ENCODE peak calls at places on chromosomes 12 and 14, in nine cellular contexts. One of them, this sample, is unnamed.

GRCh38 chr12:47811581-47812484 is 7.9 kb downstream of the HDAC7 start:
- DNase-seq in choroid plexus epithelial cell: peak
- DNase-seq in Caco-2: no peak
- DNase-seq in GM12865: no peak
- DNase-seq in lower lobe of right lung: no peak
- DNase-seq in HCT116: no peak
- DNase-seq in lung: no peak
- DNase-seq in cardiac fibroblast: peak
- DNase-seq in astrocyte of the spinal cord: peak
- DNase-seq in this sample: no peak

GRCh38 chr12:13171921-13172859 is 24.3 kb upstream of the EMP1 start:
- DNase-seq in choroid plexus epithelial cell: peak
- DNase-seq in Caco-2: peak
- DNase-seq in GM12865: peak
- DNase-seq in lower lobe of right lung: no peak
- DNase-seq in HCT116: no peak
- DNase-seq in lung: peak
- DNase-seq in cardiac fibroblast: peak
- DNase-seq in astrocyte of the spinal cord: no peak
- DNase-seq in this sample: no peak

GRCh38 chr14:57420986-57421385 is 30.6 kb downstream of the NAA30 start:
- DNase-seq in choroid plexus epithelial cell: peak
- DNase-seq in Caco-2: no peak
- DNase-seq in GM12865: no peak
- DNase-seq in lower lobe of right lung: no peak
- DNase-seq in HCT116: no peak
- DNase-seq in lung: no peak
- DNase-seq in cardiac fibroblast: peak
- DNase-seq in astrocyte of the spinal cord: no peak
- DNase-seq in this sample: no peak

GRCh38 chr12:67222302-67222701 is 46.9 kb upstream of the CAND1 start:
- DNase-seq in choroid plexus epithelial cell: peak
- DNase-seq in Caco-2: no peak
- DNase-seq in GM12865: no peak
- DNase-seq in lower lobe of right lung: no peak
- DNase-seq in HCT116: peak
- DNase-seq in lung: no peak
- DNase-seq in cardiac fibroblast: peak
- DNase-seq in astrocyte of the spinal cord: peak
- DNase-seq in this sample: no peak

GRCh38 chr12:66684222-66684621 is 5.3 kb upstream of the GRIP1 start:
- DNase-seq in choroid plexus epithelial cell: no peak
- DNase-seq in Caco-2: no peak
- DNase-seq in GM12865: peak
- DNase-seq in lower lobe of right lung: no peak
- DNase-seq in HCT116: no peak
- DNase-seq in lung: no peak
- DNase-seq in cardiac fibroblast: no peak
- DNase-seq in astrocyte of the spinal cord: no peak
- DNase-seq in this sample: no peak

GRCh38 chr14:39368261-39368959 is 63.8 kb downstream of the FBXO33 start:
- DNase-seq in choroid plexus epithelial cell: peak
- DNase-seq in Caco-2: peak
- DNase-seq in GM12865: peak
- DNase-seq in lower lobe of right lung: no peak
- DNase-seq in HCT116: peak
- DNase-seq in lung: no peak
- DNase-seq in cardiac fibroblast: peak
- DNase-seq in astrocyte of the spinal cord: peak
- DNase-seq in this sample: peak

GRCh38 chr14:60931206-60931605 is 49.7 kb downstream of the TRMT5 start:
- DNase-seq in choroid plexus epithelial cell: no peak
- DNase-seq in Caco-2: no peak
- DNase-seq in GM12865: no peak
- DNase-seq in lower lobe of right lung: no peak
- DNase-seq in HCT116: no peak
- DNase-seq in lung: no peak
- DNase-seq in cardiac fibroblast: no peak
- DNase-seq in astrocyte of the spinal cord: peak
- DNase-seq in this sample: no peak

GRCh38 chr14:100837812-100838170 is 11.9 kb downstream of the MEG3 start:
- DNase-seq in choroid plexus epithelial cell: no peak
- DNase-seq in Caco-2: no peak
- DNase-seq in GM12865: no peak
- DNase-seq in lower lobe of right lung: peak
- DNase-seq in HCT116: no peak
- DNase-seq in lung: no peak
- DNase-seq in cardiac fibroblast: no peak
- DNase-seq in astrocyte of the spinal cord: no peak
- DNase-seq in this sample: no peak

GRCh38 chr12:91123236-91123635 is 11.9 kb upstream of the LUM start:
- DNase-seq in choroid plexus epithelial cell: no peak
- DNase-seq in Caco-2: no peak
- DNase-seq in GM12865: no peak
- DNase-seq in lower lobe of right lung: no peak
- DNase-seq in HCT116: no peak
- DNase-seq in lung: no peak
- DNase-seq in cardiac fibroblast: peak
- DNase-seq in astrocyte of the spinal cord: no peak
- DNase-seq in this sample: no peak

GRCh38 chr14:31510222-31510621 is 22.4 kb upstream of the GPR33 start:
- DNase-seq in choroid plexus epithelial cell: peak
- DNase-seq in Caco-2: no peak
- DNase-seq in GM12865: peak
- DNase-seq in lower lobe of right lung: no peak
- DNase-seq in HCT116: peak
- DNase-seq in lung: no peak
- DNase-seq in cardiac fibroblast: peak
- DNase-seq in astrocyte of the spinal cord: peak
- DNase-seq in this sample: no peak

GRCh38 chr12:18323159-18323558 is 61.8 kb downstream of the PIK3C2G start:
- DNase-seq in choroid plexus epithelial cell: peak
- DNase-seq in Caco-2: no peak
- DNase-seq in GM12865: no peak
- DNase-seq in lower lobe of right lung: no peak
- DNase-seq in HCT116: no peak
- DNase-seq in lung: no peak
- DNase-seq in cardiac fibroblast: peak
- DNase-seq in astrocyte of the spinal cord: peak
- DNase-seq in this sample: no peak

GRCh38 chr14:50107850-50108249 is 8.5 kb downstream of the VCPKMT start:
- DNase-seq in choroid plexus epithelial cell: no peak
- DNase-seq in Caco-2: no peak
- DNase-seq in GM12865: no peak
- DNase-seq in lower lobe of right lung: no peak
- DNase-seq in HCT116: no peak
- DNase-seq in lung: no peak
- DNase-seq in cardiac fibroblast: no peak
- DNase-seq in astrocyte of the spinal cord: no peak
- DNase-seq in this sample: no peak

GRCh38 chr14:42028607-42029006 is 421.9 kb downstream of the LRFN5 start:
- DNase-seq in choroid plexus epithelial cell: no peak
- DNase-seq in Caco-2: no peak
- DNase-seq in GM12865: no peak
- DNase-seq in lower lobe of right lung: no peak
- DNase-seq in HCT116: no peak
- DNase-seq in lung: no peak
- DNase-seq in cardiac fibroblast: no peak
- DNase-seq in astrocyte of the spinal cord: no peak
- DNase-seq in this sample: no peak

GRCh38 chr14:50067723-50068495 is 48.5 kb downstream of the VCPKMT start:
- DNase-seq in choroid plexus epithelial cell: peak
- DNase-seq in Caco-2: no peak
- DNase-seq in GM12865: no peak
- DNase-seq in lower lobe of right lung: no peak
- DNase-seq in HCT116: peak
- DNase-seq in lung: no peak
- DNase-seq in cardiac fibroblast: peak
- DNase-seq in astrocyte of the spinal cord: peak
- DNase-seq in this sample: no peak

GRCh38 chr12:40312982-40313576 is 88.3 kb downstream of the LRRK2 start:
- DNase-seq in choroid plexus epithelial cell: peak
- DNase-seq in Caco-2: no peak
- DNase-seq in GM12865: peak
- DNase-seq in lower lobe of right lung: no peak
- DNase-seq in HCT116: no peak
- DNase-seq in lung: no peak
- DNase-seq in cardiac fibroblast: peak
- DNase-seq in astrocyte of the spinal cord: peak
- DNase-seq in this sample: no peak

DNA sequence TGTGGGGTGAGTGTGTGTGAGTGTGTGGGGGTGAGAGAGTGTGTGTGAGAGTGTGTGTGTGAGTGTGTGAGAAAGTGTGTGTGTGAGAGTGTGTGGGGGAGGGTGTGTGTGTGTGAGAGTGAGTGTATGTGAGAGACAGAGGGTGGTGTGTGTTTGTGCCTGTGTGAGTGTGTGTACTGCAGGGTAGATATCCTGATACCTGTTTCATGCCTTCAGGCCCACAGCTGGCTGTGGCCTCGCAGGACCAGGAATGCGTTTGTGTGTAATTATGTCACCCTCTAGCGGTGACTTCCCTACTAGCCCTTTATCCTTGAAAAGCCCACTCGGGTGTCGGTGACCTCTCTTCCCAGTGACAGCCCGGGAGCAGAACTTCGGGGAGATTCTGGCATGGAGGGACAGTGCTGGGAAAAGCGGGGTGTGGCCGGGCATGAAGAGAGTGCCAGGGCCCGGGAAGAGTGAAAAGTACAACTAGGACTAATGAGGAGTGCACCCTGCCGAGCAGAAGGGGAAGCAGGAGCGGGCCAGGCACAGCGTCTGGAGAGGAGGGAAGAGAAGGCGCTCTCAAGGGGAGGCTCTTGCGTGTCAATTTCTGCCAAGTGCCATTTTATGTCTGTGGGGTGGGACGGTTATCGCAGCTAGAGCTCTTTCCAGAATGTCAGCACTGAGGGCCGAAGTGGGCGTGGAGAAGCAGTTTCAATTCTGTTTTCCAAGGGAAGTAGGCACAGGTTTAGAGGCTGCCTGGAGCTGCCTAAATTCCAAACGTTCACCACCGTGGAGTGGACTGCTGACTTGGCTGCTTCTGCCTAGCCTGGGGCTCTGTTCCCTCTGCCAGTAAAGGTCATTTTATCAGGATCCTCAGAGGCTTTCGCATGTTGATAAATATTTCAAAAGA is 11.0 kb upstream of the FBXL14 start:
- DNase-seq in choroid plexus epithelial cell: peak
- DNase-seq in Caco-2: peak
- DNase-seq in GM12865: peak
- DNase-seq in lower lobe of right lung: peak
- DNase-seq in HCT116: peak
- DNase-seq in lung: peak
- DNase-seq in cardiac fibroblast: peak
- DNase-seq in astrocyte of the spinal cord: peak
- DNase-seq in this sample: peak
- H3K4me3 ChIP-seq in choroid plexus epithelial cell: peak
- H3K4me3 ChIP-seq in Caco-2: peak
- H3K4me3 ChIP-seq in GM12865: peak
- H3K4me3 ChIP-seq in lower lobe of right lung: peak
- H3K4me3 ChIP-seq in HCT116: peak
- H3K4me3 ChIP-seq in lung: no peak
- H3K4me3 ChIP-seq in cardiac fibroblast: peak
- H3K4me3 ChIP-seq in astrocyte of the spinal cord: peak
- H3K4me3 ChIP-seq in this sample: peak

GRCh38 chr14:52380294-52380693 is 66.2 kb downstream of the PTGER2 start:
- DNase-seq in choroid plexus epithelial cell: peak
- DNase-seq in Caco-2: no peak
- DNase-seq in GM12865: peak
- DNase-seq in lower lobe of right lung: no peak
- DNase-seq in HCT116: no peak
- DNase-seq in lung: no peak
- DNase-seq in cardiac fibroblast: peak
- DNase-seq in astrocyte of the spinal cord: peak
- DNase-seq in this sample: no peak

DNA sequence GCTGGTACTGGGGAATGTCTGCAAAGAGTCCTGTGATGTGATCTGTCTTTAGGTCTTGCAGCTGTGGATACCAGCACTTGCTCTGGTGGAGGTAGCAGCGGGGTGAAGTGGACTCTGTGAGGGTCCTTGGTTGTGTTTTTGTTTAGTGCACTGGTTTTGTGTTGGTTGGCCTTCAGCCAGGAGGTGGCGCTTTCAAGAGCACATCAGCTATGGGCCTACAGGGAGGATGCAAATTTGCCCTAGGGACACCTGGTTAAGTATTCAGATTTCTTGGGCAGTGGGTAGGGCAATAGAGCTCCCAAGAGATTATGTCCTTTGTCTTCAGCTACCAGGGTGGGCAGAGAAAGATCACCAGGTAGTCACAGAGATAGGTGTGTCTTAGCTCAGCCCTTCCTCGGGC is 63.8 kb downstream of the PTGER2 start:
- DNase-seq in choroid plexus epithelial cell: no peak
- DNase-seq in Caco-2: no peak
- DNase-seq in GM12865: peak
- DNase-seq in lower lobe of right lung: no peak
- DNase-seq in HCT116: no peak
- DNase-seq in lung: no peak
- DNase-seq in cardiac fibroblast: no peak
- DNase-seq in astrocyte of the spinal cord: no peak
- DNase-seq in this sample: no peak
- TF ChIP-seq CTCF in choroid plexus epithelial cell: no peak
- TF ChIP-seq CTCF in Caco-2: no peak
- TF ChIP-seq CTCF in GM12865: no peak
- TF ChIP-seq CTCF in lower lobe of right lung: no peak
- TF ChIP-seq CTCF in HCT116: no peak
- TF ChIP-seq CTCF in lung: no peak
- TF ChIP-seq CTCF in cardiac fibroblast: no peak
- TF ChIP-seq CTCF in astrocyte of the spinal cord: no peak
- TF ChIP-seq CTCF in this sample: no peak

DNA sequence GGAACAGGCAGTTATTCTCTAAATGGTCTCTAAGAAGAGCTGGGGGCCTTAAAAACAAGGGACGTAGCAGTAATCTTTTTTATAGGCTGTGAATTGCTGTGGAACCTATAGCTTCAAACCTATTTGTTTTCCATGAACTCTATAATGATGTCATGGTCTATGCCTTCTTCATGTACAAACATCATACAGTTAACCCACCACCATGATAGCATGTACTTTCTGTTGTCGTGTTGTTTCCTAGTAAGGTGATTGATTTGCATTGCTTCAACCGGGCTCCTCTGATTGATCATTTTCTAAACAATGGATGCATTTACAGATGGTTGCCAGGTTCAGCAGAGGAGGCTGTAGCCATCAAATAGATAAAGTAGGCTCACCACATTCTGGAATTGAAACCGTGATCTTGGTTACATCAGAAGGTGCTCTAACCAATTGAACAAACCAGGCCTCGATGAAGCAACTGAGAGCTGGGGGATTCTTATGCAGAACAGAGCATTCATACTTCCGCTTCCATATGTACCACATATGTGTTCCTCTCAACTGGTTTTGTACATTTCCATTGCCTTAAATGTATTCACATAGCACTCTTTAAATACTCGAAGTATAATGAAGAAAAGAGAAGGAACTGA is 25.6 kb upstream of the PCNX1 start:
- DNase-seq in choroid plexus epithelial cell: no peak
- DNase-seq in Caco-2: no peak
- DNase-seq in GM12865: peak
- DNase-seq in lower lobe of right lung: no peak
- DNase-seq in HCT116: no peak
- DNase-seq in lung: no peak
- DNase-seq in cardiac fibroblast: no peak
- DNase-seq in astrocyte of the spinal cord: no peak
- DNase-seq in this sample: no peak
- H3K4me3 ChIP-seq in choroid plexus epithelial cell: no peak
- H3K4me3 ChIP-seq in Caco-2: no peak
- H3K4me3 ChIP-seq in GM12865: no peak
- H3K4me3 ChIP-seq in lower lobe of right lung: no peak
- H3K4me3 ChIP-seq in HCT116: no peak
- H3K4me3 ChIP-seq in lung: no peak
- H3K4me3 ChIP-seq in cardiac fibroblast: no peak
- H3K4me3 ChIP-seq in astrocyte of the spinal cord: no peak
- H3K4me3 ChIP-seq in this sample: no peak

GRCh38 chr12:127293507-127294310 is 973.3 kb upstream of the TMEM132C start:
- DNase-seq in choroid plexus epithelial cell: peak
- DNase-seq in Caco-2: peak
- DNase-seq in GM12865: peak
- DNase-seq in lower lobe of right lung: peak
- DNase-seq in HCT116: peak
- DNase-seq in lung: peak
- DNase-seq in cardiac fibroblast: peak
- DNase-seq in astrocyte of the spinal cord: peak
- DNase-seq in this sample: peak
- TF ChIP-seq CTCF in choroid plexus epithelial cell: peak
- TF ChIP-seq CTCF in Caco-2: peak
- TF ChIP-seq CTCF in GM12865: peak
- TF ChIP-seq CTCF in lower lobe of right lung: peak
- TF ChIP-seq CTCF in HCT116: peak
- TF ChIP-seq CTCF in lung: no peak
- TF ChIP-seq CTCF in cardiac fibroblast: peak
- TF ChIP-seq CTCF in astrocyte of the spinal cord: peak
- TF ChIP-seq CTCF in this sample: peak